ENCODE peak calls at places on chromosomes 7 and 10, in nine cellular contexts. K is colonic mucosa; H is ovary; R is CD4-positive, CD25-positive, alpha-beta regulatory T cell; V is SJSA1; W is prostate gland; S is CD4-positive, alpha-beta memory T cell; F is aorta; Y is GM23338. O is an unnamed sample. For H3K4me1 and H3K27me3, the result is how much of the 10 kb centered on the place peaks cover.

GRCh38 chr7:36128448-36129047 is 24.5 kb upstream of the EEPD1 start:
- DNase-seq in K (peak), H (peak), R (no peak), V (peak), W (peak), S (no peak), F (peak), Y (peak), O (peak)

GRCh38 chr7:47690902-47691558 is 109.1 kb upstream of the TNS3 start:
- DNase-seq in K (no peak), H (no peak), R (no peak), V (no peak), W (no peak), S (no peak), F (no peak), Y (no peak), O (no peak)

GRCh38 chr10:122140941-122141623 is 130.0 kb upstream of the BTBD16 start:
- DNase-seq in K (peak), H (peak), R (no peak), V (peak), W (no peak), S (no peak), F (peak), Y (no peak), O (peak)

GRCh38 chr10:110141747-110142625 is 65.4 kb upstream of the MXI1 start:
- DNase-seq in K (no peak), H (no peak), R (no peak), V (no peak), W (no peak), S (no peak), F (no peak), Y (no peak), O (peak)

GRCh38 chr10:121851791-121852190 is 76.0 kb downstream of the ATE1 start:
- DNase-seq in K (no peak), H (no peak), R (no peak), V (no peak), W (no peak), S (no peak), F (no peak), Y (peak), O (no peak)

GRCh38 chr10:122441961-122442360 is 12.5 kb upstream of the ARMS2 start:
- DNase-seq in K (no peak), H (no peak), R (no peak), V (no peak), W (no peak), S (no peak), F (no peak), Y (no peak), O (no peak)

GRCh38 chr10:102009801-102010425 is 46.1 kb downstream of the ARMH3 start:
- DNase-seq in K (peak), H (no peak), R (peak), V (peak), W (peak), S (peak), F (no peak), Y (peak), O (peak)

GRCh38 chr7:18393465-18394118 is 102.0 kb upstream of the HDAC9 start:
- DNase-seq in K (no peak), H (no peak), R (no peak), V (peak), W (no peak), S (no peak), F (no peak), Y (no peak), O (no peak)

GRCh38 chr7:46247622-46248181 is 326.6 kb upstream of the IGFBP3 start:
- DNase-seq in K (no peak), H (no peak), R (no peak), V (no peak), W (no peak), S (no peak), F (no peak), Y (no peak), O (no peak)

GRCh38 chr10:99345350-99345749 is 16.2 kb downstream of the CNNM1 start:
- DNase-seq in K (no peak), H (no peak), R (no peak), V (peak), W (no peak), S (no peak), F (no peak), Y (no peak), O (no peak)

GRCh38 chr7:47093835-47094234 is 488.1 kb downstream of the TNS3 start:
- DNase-seq in K (no peak), H (no peak), R (no peak), V (no peak), W (no peak), S (no peak), F (no peak), Y (no peak), O (no peak)

GRCh38 chr7:150875791-150876190 is 23.5 kb downstream of the AOC1 start:
- DNase-seq in K (no peak), H (no peak), R (no peak), V (no peak), W (no peak), S (no peak), F (no peak), Y (no peak), O (peak)

GRCh38 chr7:66921918-66922486 is 977 bp downstream of the TMEM248 start:
- DNase-seq in K (peak), H (no peak), R (peak), V (no peak), W (no peak), S (peak), F (no peak), Y (peak), O (peak)

GRCh38 chr7:42345478-42346299 is 108.7 kb upstream of the GLI3 start:
- DNase-seq in K (no peak), H (no peak), R (no peak), V (no peak), W (no peak), S (no peak), F (no peak), Y (peak), O (no peak)

GRCh38 chr10:79555910-79556309 is 4.3 kb downstream of the SFTPA2 start:
- DNase-seq in K (no peak), H (no peak), R (no peak), V (no peak), W (peak), S (no peak), F (no peak), Y (no peak), O (no peak)

GRCh38 chr10:79559726-79560125 is 481 bp downstream of the SFTPA2 start:
- DNase-seq in K (no peak), H (no peak), R (no peak), V (no peak), W (no peak), S (no peak), F (no peak), Y (no peak), O (no peak)

GRCh38 chr10:79562135-79562756 is 2.0 kb upstream of the SFTPA2 start:
- DNase-seq in K (peak), H (peak), R (peak), V (no peak), W (peak), S (no peak), F (peak), Y (peak), O (peak)

GRCh38 chr10:79560160-79560709 is at the start of gene SFTPA2:
- DNase-seq in K (peak), H (no peak), R (no peak), V (no peak), W (peak), S (no peak), F (no peak), Y (no peak), O (no peak)

GRCh38 chr10:79561257-79561656 is 1.1 kb upstream of the SFTPA2 start:
- DNase-seq in K (peak), H (no peak), R (no peak), V (no peak), W (no peak), S (no peak), F (no peak), Y (no peak), O (peak)
- H3K4me3 ChIP-seq in K (no peak), H (no peak), R (no peak), V (no peak), W (no peak), S (no peak), F (no peak), Y (no peak), O (no peak)

GRCh38 chr7:101121996-101122932 is 4.6 kb upstream of the SERPINE1 start:
- DNase-seq in K (peak), H (peak), R (no peak), V (peak), W (no peak), S (no peak), F (peak), Y (peak), O (peak)

GRCh38 chr7:101122933-101123702 is 3.8 kb upstream of the SERPINE1 start:
- DNase-seq in K (no peak), H (no peak), R (no peak), V (no peak), W (no peak), S (no peak), F (no peak), Y (no peak), O (no peak)

GRCh38 chr7:101125989-101126650 is 784 bp upstream of the SERPINE1 start:
- DNase-seq in K (peak), H (peak), R (no peak), V (peak), W (no peak), S (peak), F (peak), Y (no peak), O (no peak)

GRCh38 chr7:101123703-101124068 is 3.2 kb upstream of the SERPINE1 start:
- DNase-seq in K (no peak), H (no peak), R (no peak), V (no peak), W (no peak), S (no peak), F (no peak), Y (no peak), O (no peak)

DNA sequence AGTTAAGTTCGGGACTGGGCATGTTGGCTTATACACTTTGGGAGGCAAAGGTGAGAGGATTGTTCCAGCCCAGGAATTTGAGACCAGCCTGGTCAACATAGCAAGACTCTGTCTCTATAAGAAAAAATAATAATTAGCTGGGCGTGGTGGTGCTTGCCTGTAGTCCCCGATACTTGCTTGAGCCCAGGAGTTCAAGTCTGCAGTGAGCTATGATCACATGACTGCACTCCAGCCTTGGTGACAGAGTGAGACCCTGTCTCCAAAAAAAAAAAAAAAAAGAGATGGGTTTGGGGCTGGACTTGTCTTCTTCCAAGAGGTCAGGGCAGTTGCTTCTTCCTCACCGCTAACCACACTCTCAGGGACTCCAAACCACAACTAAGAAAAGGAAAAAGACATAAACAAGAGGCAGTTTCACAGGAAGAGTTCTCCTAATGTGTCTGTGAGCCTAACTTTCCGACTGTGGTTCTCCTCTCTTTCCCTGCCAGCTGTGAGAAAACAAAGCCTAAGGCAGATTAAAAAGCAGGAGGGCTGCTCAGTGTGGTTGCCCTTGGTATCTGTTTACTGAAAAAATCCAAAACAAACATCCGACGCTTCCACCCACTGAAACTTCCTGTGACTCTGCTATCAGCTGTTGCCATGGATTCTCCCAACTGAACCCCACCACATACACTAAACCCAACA is 2.4 kb upstream of the SERPINE1 start:
- DNase-seq in K (no peak), H (no peak), R (no peak), V (peak), W (no peak), S (no peak), F (no peak), Y (no peak), O (no peak)
- H3K4me1 ChIP-seq in K (under half), H (under half), R (under half), V (half or more), W (under half), S (under half), F (under half), Y (under half), O (under half)

GRCh38 chr7:103951311-103951710 is 38.1 kb downstream of the RELN start:
- DNase-seq in K (no peak), H (no peak), R (no peak), V (no peak), W (no peak), S (no peak), F (no peak), Y (no peak), O (no peak)

GRCh38 chr7:103952408-103952807 is 37.0 kb downstream of the RELN start:
- DNase-seq in K (no peak), H (no peak), R (no peak), V (no peak), W (no peak), S (no peak), F (no peak), Y (no peak), O (no peak)

GRCh38 chr7:103944230-103944900 is 45.1 kb downstream of the RELN start:
- DNase-seq in K (no peak), H (no peak), R (no peak), V (no peak), W (peak), S (no peak), F (no peak), Y (no peak), O (no peak)

GRCh38 chr7:103947026-103947655 is 42.3 kb downstream of the RELN start:
- DNase-seq in K (no peak), H (no peak), R (no peak), V (no peak), W (no peak), S (no peak), F (no peak), Y (no peak), O (no peak)

DNA sequence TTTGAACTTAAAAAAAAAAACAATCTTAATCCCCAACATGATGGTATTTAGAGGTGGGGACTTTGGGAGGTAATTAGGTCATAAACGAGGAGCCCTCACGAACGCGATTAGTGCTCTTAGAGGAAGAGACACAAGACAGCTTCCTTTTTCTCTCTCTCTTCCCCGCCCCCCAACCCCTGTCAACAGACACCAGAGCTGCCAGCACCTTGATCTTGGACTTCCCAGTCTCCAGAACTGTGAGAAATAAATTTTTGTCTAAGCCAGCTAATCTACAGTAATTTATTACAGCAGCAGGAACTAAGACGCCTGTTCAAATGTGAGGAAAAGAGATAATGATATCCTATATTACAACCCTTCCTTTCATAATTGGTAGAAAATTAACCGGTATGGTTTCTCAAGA is 40.1 kb downstream of the RELN start:
- DNase-seq in K (no peak), H (no peak), R (no peak), V (no peak), W (no peak), S (no peak), F (no peak), Y (no peak), O (no peak)
- H3K27me3 ChIP-seq in K (under half), H (under half), R (under half), V (under half), W (under half), S (under half), F (under half), Y (under half), O (under half)

GRCh38 chr10:25176421-25176968 is 1.7 kb downstream of the GPR158 start:
- DNase-seq in K (no peak), H (no peak), R (no peak), V (no peak), W (no peak), S (no peak), F (no peak), Y (peak), O (no peak)
- H3K4me3 ChIP-seq in K (no peak), H (no peak), R (no peak), V (no peak), W (no peak), S (no peak), F (no peak), Y (peak), O (no peak)

GRCh38 chr10:62133618-62134017 is 135.0 kb downstream of the RTKN2 start:
- DNase-seq in K (no peak), H (no peak), R (no peak), V (no peak), W (no peak), S (no peak), F (no peak), Y (no peak), O (no peak)
- H3K4me1 ChIP-seq in K (under half), H (under half), R (under half), V (under half), W (under half), S (under half), F (under half), Y (under half), O (under half)

DNA sequence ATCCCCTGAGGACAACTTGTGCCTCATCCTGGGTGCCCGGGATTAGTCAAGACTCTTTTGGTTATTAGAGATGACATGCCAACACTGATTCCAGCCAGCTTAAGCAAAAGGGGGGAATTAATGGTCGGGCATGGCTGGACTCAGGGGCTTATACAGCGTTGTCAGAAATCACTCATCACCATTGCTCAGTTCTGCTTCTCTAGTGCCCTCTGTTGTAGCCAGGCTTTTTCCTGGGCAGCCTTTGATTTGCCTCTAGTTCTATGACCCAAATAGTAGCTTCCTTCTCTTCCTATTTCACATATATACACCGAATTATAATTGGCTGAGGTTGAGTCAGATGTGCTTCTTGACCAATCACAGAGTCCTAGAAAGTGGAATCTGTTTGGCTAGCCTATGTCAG is 192.0 kb upstream of the HABP2 start:
- DNase-seq in K (no peak), H (no peak), R (no peak), V (no peak), W (no peak), S (no peak), F (no peak), Y (no peak), O (no peak)
- H3K27me3 ChIP-seq in K (under half), H (under half), R (under half), V (under half), W (under half), S (under half), F (under half), Y (under half), O (under half)

O was measured in small intestine.